ENCODE peak calls at places on chromosomes 13 and 19, in seven cellular contexts. W is uterus; A is LoVo; J is central memory CD8-positive, alpha-beta T cell; O is AG04449; S is body of pancreas; E is pulmonary artery endothelial cell. Y is an unnamed sample.

GRCh38 chr19:46862504-46862835 is 1.7 kb downstream of the ARHGAP35 start:
- DNase-seq in O (no peak), W (peak; percentile 11), J (no peak), A (no peak), S (no peak), E (no peak), Y (no peak)

GRCh38 chr13:111610879-111611278 is 290.4 kb downstream of the TEX29 start:
- DNase-seq in S (no peak), A (no peak), E (no peak), W (no peak), J (no peak), O (no peak), Y (no peak)

GRCh38 chr13:62019858-62020257 is 604.2 kb upstream of the PCDH20 start:
- DNase-seq in O (no peak), W (no peak), S (no peak), J (no peak), A (no peak), E (no peak), Y (no peak)

GRCh38 chr19:7783991-7784421 is 21.0 kb downstream of the CLEC4M start:
- DNase-seq in J (no peak), S (no peak), O (no peak), A (peak; percentile 43), W (no peak), E (no peak), Y (no peak)

GRCh38 chr19:22784051-22784450 is at the start of gene ZNF99:
- DNase-seq in E (no peak), W (peak; percentile 50), S (peak; percentile 16), O (no peak), A (no peak), J (no peak), Y (no peak)

GRCh38 chr13:105572401-105572800 is 963.1 kb downstream of the EFNB2 start:
- DNase-seq in S (no peak), J (no peak), E (no peak), O (no peak), W (no peak), A (no peak), Y (no peak)

GRCh38 chr13:112772539-112772909 is 82.7 kb downstream of the ATP11A start:
- DNase-seq in E (no peak), W (no peak), A (no peak), O (no peak), J (no peak), S (no peak), Y (no peak)

GRCh38 chr13:74243637-74244526 is 109.7 kb upstream of the KLF12 start:
- DNase-seq in O (peak; percentile 73), E (no peak), W (no peak), S (no peak), J (no peak), A (no peak), Y (no peak)

GRCh38 chr19:45782820-45783785 is 813 bp upstream of the DMPK start:
- DNase-seq in S (no peak), A (no peak), W (peak; percentile 86), J (no peak), O (peak; percentile 31), E (no peak), Y (no peak)

GRCh38 chr13:51729853-51730553 is 74.0 kb downstream of the DHRS12 start:
- DNase-seq in S (no peak), W (peak; percentile 75), J (no peak), O (peak; percentile 53), A (no peak), E (peak; percentile 40), Y (no peak)

GRCh38 chr13:44064376-44064775 is 184.7 kb downstream of the LACC1 start:
- DNase-seq in O (no peak), S (no peak), E (no peak), W (no peak), A (no peak), J (no peak), Y (no peak)

GRCh38 chr19:46608581-46609345 is 7.6 kb downstream of the CALM3 start:
- DNase-seq in O (no peak), E (no peak), A (no peak), W (no peak), J (no peak), S (peak; percentile 13), Y (peak; percentile 11)

GRCh38 chr13:96044238-96044637 is 9.0 kb downstream of the UGGT2 start:
- DNase-seq in E (no peak), J (no peak), W (no peak), A (no peak), O (no peak), S (no peak), Y (no peak)

GRCh38 chr19:49738242-49738641 is 24.9 kb downstream of the TSKS start:
- DNase-seq in A (no peak), W (no peak), E (no peak), O (no peak), S (no peak), J (no peak), Y (no peak)

GRCh38 chr13:100491164-100491847 is 97.3 kb downstream of the GGACT start:
- DNase-seq in O (no peak), W (peak; percentile 60), J (no peak), A (no peak), S (no peak), E (no peak), Y (no peak)

GRCh38 chr13:47415048-47415447 is 518.2 kb upstream of the HTR2A start:
- DNase-seq in A (no peak), O (peak; percentile 34), J (no peak), S (no peak), E (no peak), W (no peak), Y (no peak)